ENCODE peak calls at places on chromosomes 16 and 17, in six cellular contexts. J is neuronal stem cell, O is mesendoderm, W is IMR-90, Y is H1, Q is mesenchymal stem cell. A is an unnamed sample.

GRCh38 chr16:11851301-11852091 is at the start of gene RSL1D1:
- DNase-seq in J (peak), O (peak), W (peak), Y (peak), Q (peak), A (peak)

GRCh38 chr17:62163847-62164246 is 98.8 kb upstream of the MED13 start:
- DNase-seq in J (no peak), O (no peak), W (no peak), Y (no peak), Q (no peak), A (no peak)

GRCh38 chr17:29069526-29070041 is 26.6 kb downstream of the PIPOX start:
- DNase-seq in J (no peak), O (no peak), W (peak), Y (no peak), Q (no peak), A (peak)

GRCh38 chr17:30716461-30717289 is 107.8 kb downstream of the CRLF3 start:
- DNase-seq in J (no peak), O (peak), W (peak), Y (no peak), Q (peak), A (peak)

GRCh38 chr16:23504453-23505179 is 5.7 kb downstream of the GGA2 start:
- DNase-seq in J (peak), O (peak), W (peak), Y (no peak), Q (peak), A (peak)

GRCh38 chr17:147796-148740 is 10.7 kb downstream of the SCGB1C2 start:
- DNase-seq in J (no peak), O (no peak), W (no peak), Y (no peak), Q (no peak), A (no peak)

GRCh38 chr16:74850027-74850426 is 75.4 kb upstream of the FA2H start:
- DNase-seq in J (no peak), O (no peak), W (peak), Y (no peak), Q (no peak), A (no peak)

GRCh38 chr16:46607529-46607928 is 13.7 kb downstream of the SHCBP1 start:
- DNase-seq in J (no peak), O (peak), W (peak), Y (no peak), Q (peak), A (no peak)

GRCh38 chr16:2715519-2715918 is 4.5 kb downstream of the PRSS27 start:
- DNase-seq in J (peak), O (peak), W (peak), Y (no peak), Q (peak), A (peak)

GRCh38 chr16:29990033-29990432 is 5.4 kb downstream of the HIRIP3 start:
- DNase-seq in J (no peak), O (no peak), W (no peak), Y (no peak), Q (no peak), A (no peak)

GRCh38 chr17:11324846-11325420 is 83.9 kb downstream of the SHISA6 start:
- DNase-seq in J (no peak), O (no peak), W (no peak), Y (no peak), Q (no peak), A (peak)
- H2BK15ac ChIP-seq in J (no peak), O (no peak), W (no peak), Y (no peak), Q (no peak), A (no peak)

GRCh38 chr17:7806592-7806991 is 27.4 kb upstream of the KDM6B start:
- DNase-seq in J (no peak), O (no peak), W (no peak), Y (no peak), Q (no peak), A (no peak)

GRCh38 chr17:7803981-7804380 is 30.0 kb upstream of the KDM6B start:
- DNase-seq in J (no peak), O (peak), W (no peak), Y (no peak), Q (no peak), A (peak)

GRCh38 chr17:7798839-7799238 is 35.2 kb upstream of the KDM6B start:
- DNase-seq in J (no peak), O (no peak), W (no peak), Y (no peak), Q (no peak), A (no peak)

GRCh38 chr17:7797976-7798375 is 36.0 kb upstream of the KDM6B start:
- DNase-seq in J (no peak), O (no peak), W (no peak), Y (no peak), Q (no peak), A (no peak)

DNA sequence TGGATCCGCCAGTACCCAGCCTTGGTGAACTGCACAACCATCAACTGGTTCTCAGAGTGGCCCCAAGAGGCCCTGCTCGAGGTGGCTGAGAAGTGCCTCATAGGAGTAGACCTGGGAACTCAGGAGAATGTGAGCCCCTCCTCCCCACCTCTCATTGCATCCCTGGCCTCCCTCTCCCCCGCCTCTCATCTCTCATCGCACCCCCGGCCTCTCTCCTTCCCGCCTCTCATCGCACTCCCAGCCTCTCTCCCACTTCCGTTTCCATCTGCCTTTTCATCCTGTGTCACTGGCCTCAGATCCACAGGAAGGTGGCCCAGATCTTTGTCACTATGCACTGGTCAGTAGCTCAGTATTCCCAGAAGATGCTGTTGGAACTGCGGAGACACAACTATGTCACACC is 32.4 kb upstream of the KDM6B start:
- DNase-seq in J (no peak), O (no peak), W (no peak), Y (no peak), Q (no peak), A (no peak)
- H3K27ac ChIP-seq in J (no peak), O (no peak), W (no peak), Y (no peak), Q (no peak), A (no peak)

DNA sequence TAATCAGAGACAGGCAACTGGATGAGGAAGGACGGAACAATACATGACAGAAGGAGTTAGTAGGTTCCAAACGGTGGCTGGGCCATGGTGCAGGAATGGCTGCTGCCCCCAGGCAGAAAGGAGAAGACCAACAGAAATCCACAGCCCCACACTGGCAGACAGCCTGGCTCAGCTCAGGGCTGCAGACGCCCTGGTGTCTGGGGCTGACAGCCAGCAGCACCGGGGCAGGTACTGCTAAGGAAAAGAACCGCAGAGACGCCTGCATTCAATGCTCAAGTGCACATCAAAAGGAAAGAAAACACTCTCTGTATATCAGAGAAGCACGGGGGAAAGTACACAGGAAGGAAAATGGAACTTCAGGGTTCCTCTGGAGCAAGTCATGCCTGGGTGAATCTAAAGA is 53.4 kb downstream of the GAS7 start:
- DNase-seq in J (no peak), O (no peak), W (no peak), Y (no peak), Q (no peak), A (no peak)
- H2BK15ac ChIP-seq in J (no peak), O (no peak), W (no peak), Y (no peak), Q (peak), A (no peak)

DNA sequence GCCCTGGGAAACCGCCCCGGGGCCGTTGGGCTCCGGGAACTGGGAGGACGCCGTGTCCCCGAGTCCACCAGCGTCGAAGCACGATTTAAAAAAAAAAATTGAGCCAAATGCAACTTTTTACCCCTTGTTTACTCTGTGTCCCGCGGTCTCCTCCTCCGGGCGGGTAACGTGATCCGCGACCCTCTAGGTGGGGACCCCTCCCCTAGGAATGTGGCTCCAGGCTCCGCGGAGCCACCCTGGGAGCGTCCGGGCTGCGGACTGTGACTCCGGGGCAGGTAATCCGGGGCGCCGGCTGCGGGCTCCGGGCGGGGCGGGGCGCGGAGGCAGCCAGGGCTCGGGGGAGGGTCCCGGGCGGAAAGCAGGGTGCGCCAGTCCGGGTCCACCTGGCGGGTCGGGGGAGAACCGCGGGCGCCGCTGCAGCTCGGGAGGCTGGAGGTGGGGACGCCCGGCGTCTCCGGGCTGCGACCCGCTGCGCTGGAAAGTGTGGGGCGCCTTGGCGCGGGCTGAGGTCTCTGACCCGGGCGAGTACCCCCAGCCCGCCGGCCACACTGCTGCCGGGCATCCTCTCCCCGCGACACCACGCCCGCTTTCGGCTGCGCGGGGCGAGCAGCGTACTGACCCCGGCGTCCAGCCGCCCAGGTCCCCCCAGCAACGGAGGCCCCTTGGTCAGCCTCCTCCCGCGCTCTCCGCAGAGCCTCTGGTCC is 850 bp upstream of the HELZ start:
- DNase-seq in J (peak), O (peak), W (no peak), Y (no peak), Q (no peak), A (peak)
- H3K27ac ChIP-seq in J (peak), O (peak), W (peak), Y (peak), Q (peak), A (no peak)

DNA sequence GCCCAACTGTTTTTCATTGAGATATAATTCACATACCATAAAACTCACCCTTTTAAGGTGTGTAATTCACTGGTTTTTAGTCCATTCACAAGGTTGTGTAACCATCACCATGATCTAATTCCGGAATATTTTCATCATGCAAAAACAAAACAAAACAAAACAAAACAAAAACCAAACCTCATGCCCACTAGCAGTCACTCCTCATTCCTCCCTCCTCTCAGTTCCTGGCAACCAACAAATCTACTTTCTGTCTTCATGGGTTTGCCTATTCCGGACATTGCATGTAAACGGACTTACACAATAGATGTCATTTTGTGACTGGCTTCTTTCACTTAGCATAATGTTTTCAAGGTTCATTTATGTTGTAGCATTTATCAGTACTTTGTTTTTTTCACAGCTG is 4.5 kb upstream of the NOD2 start:
- DNase-seq in J (no peak), O (no peak), W (no peak), Y (no peak), Q (no peak), A (no peak)
- H2BK15ac ChIP-seq in J (no peak), O (no peak), W (no peak), Y (no peak), Q (no peak), A (no peak)

DNA sequence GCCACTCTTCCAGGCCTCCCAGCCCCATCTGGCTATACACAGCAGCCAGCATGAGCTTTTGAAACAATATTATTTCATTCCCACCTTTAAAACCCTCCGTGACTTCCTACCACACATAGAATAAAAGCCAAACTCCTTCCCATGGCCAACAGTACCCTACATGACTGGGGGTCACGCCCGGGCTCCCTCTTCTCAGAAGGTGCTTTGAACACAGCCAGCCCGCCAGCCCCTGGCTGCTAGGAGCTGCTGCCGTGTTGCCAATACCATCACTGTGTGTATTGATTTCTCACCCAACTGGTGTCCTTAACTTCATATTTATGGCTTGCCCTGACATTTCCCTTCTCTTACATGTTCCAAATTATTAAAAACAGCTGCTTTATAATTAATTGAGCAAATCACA is 111.2 kb downstream of the GNAO1 start:
- DNase-seq in J (no peak), O (no peak), W (no peak), Y (no peak), Q (no peak), A (no peak)
- H3K27ac ChIP-seq in J (no peak), O (no peak), W (no peak), Y (no peak), Q (no peak), A (no peak)

GRCh38 chr17:59292174-59292523 is 39.3 kb upstream of the YPEL2 start:
- DNase-seq in J (no peak), O (no peak), W (no peak), Y (no peak), Q (no peak), A (no peak)

GRCh38 chr17:59287887-59288286 is 43.6 kb upstream of the YPEL2 start:
- DNase-seq in J (no peak), O (no peak), W (no peak), Y (no peak), Q (no peak), A (no peak)

GRCh38 chr17:59284317-59284716 is 47.1 kb upstream of the YPEL2 start:
- DNase-seq in J (no peak), O (peak), W (no peak), Y (no peak), Q (peak), A (no peak)

GRCh38 chr17:59287452-59287851 is 44.0 kb upstream of the YPEL2 start:
- DNase-seq in J (no peak), O (no peak), W (peak), Y (no peak), Q (no peak), A (no peak)
- H2BK15ac ChIP-seq in J (no peak), O (no peak), W (no peak), Y (no peak), Q (no peak), A (no peak)